ENCODE peak calls at places on chromosomes 16 and 17, in nine cellular contexts. One of them, this sample, is unnamed.

GRCh38 chr17:4739122-4740024 is at the start of the genes CXCL16 and ZMYND15:
- DNase-seq in NCI-H2107: no peak
- DNase-seq in RPMI8226: peak
- DNase-seq in MV-4-11: no peak
- DNase-seq in colonic mucosa: peak
- DNase-seq in activated effector memory CD4-positive, alpha-beta T cell treated with anti-CD3 and anti-CD28 coated beads, Interleukin-2, amount 50 U/mL, for 16 hours: peak
- DNase-seq in T-helper 2 cell: peak
- DNase-seq in PC-3: peak
- DNase-seq in retina: peak
- DNase-seq in this sample: no peak

GRCh38 chr17:45837187-45837586 is 7.5 kb upstream of the SPPL2C start:
- DNase-seq in colonic mucosa: no peak
- DNase-seq in RPMI8226: no peak
- DNase-seq in T-helper 2 cell: no peak
- DNase-seq in activated effector memory CD4-positive, alpha-beta T cell treated with anti-CD3 and anti-CD28 coated beads, Interleukin-2, amount 50 U/mL, for 16 hours: no peak
- DNase-seq in retina: no peak
- DNase-seq in MV-4-11: no peak
- DNase-seq in PC-3: no peak
- DNase-seq in NCI-H2107: no peak
- DNase-seq in this sample: no peak

GRCh38 chr17:30549864-30550511 is 72.8 kb downstream of the GOSR1 start:
- DNase-seq in RPMI8226: no peak
- DNase-seq in retina: no peak
- DNase-seq in activated effector memory CD4-positive, alpha-beta T cell treated with anti-CD3 and anti-CD28 coated beads, Interleukin-2, amount 50 U/mL, for 16 hours: no peak
- DNase-seq in colonic mucosa: no peak
- DNase-seq in NCI-H2107: no peak
- DNase-seq in PC-3: peak
- DNase-seq in MV-4-11: no peak
- DNase-seq in T-helper 2 cell: no peak
- DNase-seq in this sample: no peak

GRCh38 chr17:48048321-48049140 is at the start of gene NFE2L1:
- DNase-seq in retina: peak
- DNase-seq in RPMI8226: peak
- DNase-seq in colonic mucosa: peak
- DNase-seq in MV-4-11: peak
- DNase-seq in T-helper 2 cell: no peak
- DNase-seq in PC-3: peak
- DNase-seq in NCI-H2107: no peak
- DNase-seq in activated effector memory CD4-positive, alpha-beta T cell treated with anti-CD3 and anti-CD28 coated beads, Interleukin-2, amount 50 U/mL, for 16 hours: peak
- DNase-seq in this sample: peak

GRCh38 chr16:89360760-89361435 is 129.5 kb downstream of the ANKRD11 start:
- DNase-seq in NCI-H2107: no peak
- DNase-seq in PC-3: no peak
- DNase-seq in colonic mucosa: no peak
- DNase-seq in T-helper 2 cell: peak
- DNase-seq in activated effector memory CD4-positive, alpha-beta T cell treated with anti-CD3 and anti-CD28 coated beads, Interleukin-2, amount 50 U/mL, for 16 hours: peak
- DNase-seq in MV-4-11: no peak
- DNase-seq in retina: no peak
- DNase-seq in RPMI8226: no peak
- DNase-seq in this sample: peak

GRCh38 chr17:50689251-50689650 is 18.5 kb downstream of the ANKRD40 start:
- DNase-seq in RPMI8226: no peak
- DNase-seq in colonic mucosa: no peak
- DNase-seq in retina: peak
- DNase-seq in PC-3: peak
- DNase-seq in activated effector memory CD4-positive, alpha-beta T cell treated with anti-CD3 and anti-CD28 coated beads, Interleukin-2, amount 50 U/mL, for 16 hours: no peak
- DNase-seq in MV-4-11: peak
- DNase-seq in T-helper 2 cell: no peak
- DNase-seq in NCI-H2107: no peak
- DNase-seq in this sample: no peak

GRCh38 chr16:89350701-89351380 is 133.3 kb downstream of the ZNF778 start:
- DNase-seq in PC-3: no peak
- DNase-seq in RPMI8226: no peak
- DNase-seq in T-helper 2 cell: no peak
- DNase-seq in MV-4-11: no peak
- DNase-seq in NCI-H2107: no peak
- DNase-seq in retina: no peak
- DNase-seq in colonic mucosa: no peak
- DNase-seq in activated effector memory CD4-positive, alpha-beta T cell treated with anti-CD3 and anti-CD28 coated beads, Interleukin-2, amount 50 U/mL, for 16 hours: peak
- DNase-seq in this sample: no peak

GRCh38 chr17:67258836-67259468 is 14.0 kb upstream of the HELZ start:
- DNase-seq in PC-3: no peak
- DNase-seq in activated effector memory CD4-positive, alpha-beta T cell treated with anti-CD3 and anti-CD28 coated beads, Interleukin-2, amount 50 U/mL, for 16 hours: no peak
- DNase-seq in MV-4-11: peak
- DNase-seq in retina: no peak
- DNase-seq in NCI-H2107: no peak
- DNase-seq in colonic mucosa: no peak
- DNase-seq in RPMI8226: no peak
- DNase-seq in T-helper 2 cell: no peak
- DNase-seq in this sample: peak

GRCh38 chr16:733382-734207 is 6.7 kb downstream of the HAGHL start:
- DNase-seq in activated effector memory CD4-positive, alpha-beta T cell treated with anti-CD3 and anti-CD28 coated beads, Interleukin-2, amount 50 U/mL, for 16 hours: peak
- DNase-seq in retina: peak
- DNase-seq in MV-4-11: no peak
- DNase-seq in PC-3: no peak
- DNase-seq in NCI-H2107: no peak
- DNase-seq in colonic mucosa: no peak
- DNase-seq in RPMI8226: peak
- DNase-seq in T-helper 2 cell: no peak
- DNase-seq in this sample: no peak

GRCh38 chr17:50258647-50259483 is 15.4 kb upstream of the TMEM92 start:
- DNase-seq in MV-4-11: no peak
- DNase-seq in colonic mucosa: no peak
- DNase-seq in activated effector memory CD4-positive, alpha-beta T cell treated with anti-CD3 and anti-CD28 coated beads, Interleukin-2, amount 50 U/mL, for 16 hours: no peak
- DNase-seq in RPMI8226: no peak
- DNase-seq in PC-3: no peak
- DNase-seq in NCI-H2107: no peak
- DNase-seq in T-helper 2 cell: no peak
- DNase-seq in retina: no peak
- DNase-seq in this sample: no peak

GRCh38 chr16:30359871-30360170 is 4.7 kb upstream of the CD2BP2 start:
- DNase-seq in activated effector memory CD4-positive, alpha-beta T cell treated with anti-CD3 and anti-CD28 coated beads, Interleukin-2, amount 50 U/mL, for 16 hours: no peak
- DNase-seq in retina: no peak
- DNase-seq in NCI-H2107: no peak
- DNase-seq in PC-3: no peak
- DNase-seq in MV-4-11: no peak
- DNase-seq in RPMI8226: no peak
- DNase-seq in colonic mucosa: no peak
- DNase-seq in T-helper 2 cell: no peak
- DNase-seq in this sample: no peak

GRCh38 chr17:41510251-41511065 is 5.0 kb upstream of the KRT13 start:
- DNase-seq in colonic mucosa: no peak
- DNase-seq in RPMI8226: peak
- DNase-seq in activated effector memory CD4-positive, alpha-beta T cell treated with anti-CD3 and anti-CD28 coated beads, Interleukin-2, amount 50 U/mL, for 16 hours: no peak
- DNase-seq in PC-3: no peak
- DNase-seq in T-helper 2 cell: no peak
- DNase-seq in MV-4-11: no peak
- DNase-seq in retina: no peak
- DNase-seq in NCI-H2107: no peak
- DNase-seq in this sample: no peak

GRCh38 chr17:48244814-48245213 is 137.2 kb downstream of the SNX11 start:
- DNase-seq in colonic mucosa: no peak
- DNase-seq in T-helper 2 cell: no peak
- DNase-seq in retina: no peak
- DNase-seq in PC-3: peak
- DNase-seq in activated effector memory CD4-positive, alpha-beta T cell treated with anti-CD3 and anti-CD28 coated beads, Interleukin-2, amount 50 U/mL, for 16 hours: no peak
- DNase-seq in NCI-H2107: no peak
- DNase-seq in MV-4-11: no peak
- DNase-seq in RPMI8226: no peak
- DNase-seq in this sample: no peak

GRCh38 chr17:62179525-62180161 is 114.6 kb upstream of the MED13 start:
- DNase-seq in MV-4-11: peak
- DNase-seq in colonic mucosa: peak
- DNase-seq in activated effector memory CD4-positive, alpha-beta T cell treated with anti-CD3 and anti-CD28 coated beads, Interleukin-2, amount 50 U/mL, for 16 hours: no peak
- DNase-seq in NCI-H2107: no peak
- DNase-seq in PC-3: peak
- DNase-seq in T-helper 2 cell: no peak
- DNase-seq in RPMI8226: no peak
- DNase-seq in retina: no peak
- DNase-seq in this sample: no peak

GRCh38 chr17:77779711-77780539 is 178.6 kb upstream of the TNRC6C start:
- DNase-seq in T-helper 2 cell: no peak
- DNase-seq in MV-4-11: no peak
- DNase-seq in NCI-H2107: no peak
- DNase-seq in activated effector memory CD4-positive, alpha-beta T cell treated with anti-CD3 and anti-CD28 coated beads, Interleukin-2, amount 50 U/mL, for 16 hours: no peak
- DNase-seq in RPMI8226: peak
- DNase-seq in colonic mucosa: no peak
- DNase-seq in retina: no peak
- DNase-seq in PC-3: no peak
- DNase-seq in this sample: no peak

GRCh38 chr17:9023389-9024210 is 2.3 kb downstream of the NTN1 start:
- DNase-seq in PC-3: no peak
- DNase-seq in colonic mucosa: no peak
- DNase-seq in RPMI8226: no peak
- DNase-seq in T-helper 2 cell: no peak
- DNase-seq in retina: peak
- DNase-seq in MV-4-11: no peak
- DNase-seq in activated effector memory CD4-positive, alpha-beta T cell treated with anti-CD3 and anti-CD28 coated beads, Interleukin-2, amount 50 U/mL, for 16 hours: peak
- DNase-seq in NCI-H2107: no peak
- DNase-seq in this sample: no peak

GRCh38 chr16:3023415-3023668 is 400 bp downstream of the HCFC1R1 start:
- DNase-seq in colonic mucosa: no peak
- DNase-seq in NCI-H2107: peak
- DNase-seq in RPMI8226: peak
- DNase-seq in activated effector memory CD4-positive, alpha-beta T cell treated with anti-CD3 and anti-CD28 coated beads, Interleukin-2, amount 50 U/mL, for 16 hours: peak
- DNase-seq in MV-4-11: no peak
- DNase-seq in T-helper 2 cell: no peak
- DNase-seq in retina: no peak
- DNase-seq in PC-3: peak
- DNase-seq in this sample: no peak

GRCh38 chr16:68782198-68783174 is 45.4 kb downstream of the CDH1 start:
- DNase-seq in RPMI8226: peak
- DNase-seq in colonic mucosa: no peak
- DNase-seq in activated effector memory CD4-positive, alpha-beta T cell treated with anti-CD3 and anti-CD28 coated beads, Interleukin-2, amount 50 U/mL, for 16 hours: no peak
- DNase-seq in MV-4-11: peak
- DNase-seq in NCI-H2107: no peak
- DNase-seq in PC-3: no peak
- DNase-seq in retina: no peak
- DNase-seq in T-helper 2 cell: no peak
- DNase-seq in this sample: peak

GRCh38 chr16:88790312-88791150 is 5.5 kb upstream of the PIEZO1 start:
- DNase-seq in activated effector memory CD4-positive, alpha-beta T cell treated with anti-CD3 and anti-CD28 coated beads, Interleukin-2, amount 50 U/mL, for 16 hours: peak
- DNase-seq in colonic mucosa: no peak
- DNase-seq in RPMI8226: peak
- DNase-seq in T-helper 2 cell: no peak
- DNase-seq in retina: no peak
- DNase-seq in MV-4-11: peak
- DNase-seq in PC-3: no peak
- DNase-seq in NCI-H2107: no peak
- DNase-seq in this sample: peak

GRCh38 chr17:17837966-17838962 is 1.5 kb upstream of the SREBF1 start:
- DNase-seq in activated effector memory CD4-positive, alpha-beta T cell treated with anti-CD3 and anti-CD28 coated beads, Interleukin-2, amount 50 U/mL, for 16 hours: no peak
- DNase-seq in MV-4-11: peak
- DNase-seq in retina: peak
- DNase-seq in RPMI8226: peak
- DNase-seq in T-helper 2 cell: no peak
- DNase-seq in NCI-H2107: no peak
- DNase-seq in PC-3: peak
- DNase-seq in colonic mucosa: peak
- DNase-seq in this sample: peak

GRCh38 chr17:63984651-63985386 is 12.1 kb upstream of the SCN4A start:
- DNase-seq in RPMI8226: peak
- DNase-seq in PC-3: peak
- DNase-seq in MV-4-11: peak
- DNase-seq in colonic mucosa: peak
- DNase-seq in retina: no peak
- DNase-seq in activated effector memory CD4-positive, alpha-beta T cell treated with anti-CD3 and anti-CD28 coated beads, Interleukin-2, amount 50 U/mL, for 16 hours: peak
- DNase-seq in T-helper 2 cell: no peak
- DNase-seq in NCI-H2107: no peak
- DNase-seq in this sample: no peak

GRCh38 chr17:76404976-76405563 is 20.7 kb downstream of the SPHK1 start:
- DNase-seq in T-helper 2 cell: no peak
- DNase-seq in activated effector memory CD4-positive, alpha-beta T cell treated with anti-CD3 and anti-CD28 coated beads, Interleukin-2, amount 50 U/mL, for 16 hours: no peak
- DNase-seq in MV-4-11: no peak
- DNase-seq in RPMI8226: no peak
- DNase-seq in PC-3: no peak
- DNase-seq in colonic mucosa: no peak
- DNase-seq in retina: no peak
- DNase-seq in NCI-H2107: no peak
- DNase-seq in this sample: no peak

GRCh38 chr16:13823501-13823900 is 96.5 kb upstream of the ERCC4 start:
- DNase-seq in activated effector memory CD4-positive, alpha-beta T cell treated with anti-CD3 and anti-CD28 coated beads, Interleukin-2, amount 50 U/mL, for 16 hours: no peak
- DNase-seq in NCI-H2107: no peak
- DNase-seq in T-helper 2 cell: no peak
- DNase-seq in retina: no peak
- DNase-seq in RPMI8226: no peak
- DNase-seq in MV-4-11: no peak
- DNase-seq in PC-3: no peak
- DNase-seq in colonic mucosa: no peak
- DNase-seq in this sample: no peak

GRCh38 chr17:17143501-17143900 is 62.6 kb downstream of the PLD6 start:
- DNase-seq in RPMI8226: no peak
- DNase-seq in NCI-H2107: no peak
- DNase-seq in colonic mucosa: no peak
- DNase-seq in activated effector memory CD4-positive, alpha-beta T cell treated with anti-CD3 and anti-CD28 coated beads, Interleukin-2, amount 50 U/mL, for 16 hours: no peak
- DNase-seq in PC-3: no peak
- DNase-seq in retina: no peak
- DNase-seq in MV-4-11: no peak
- DNase-seq in T-helper 2 cell: no peak
- DNase-seq in this sample: no peak

GRCh38 chr17:49315974-49316570 is 46.0 kb downstream of the ZNF652 start:
- DNase-seq in PC-3: peak
- DNase-seq in activated effector memory CD4-positive, alpha-beta T cell treated with anti-CD3 and anti-CD28 coated beads, Interleukin-2, amount 50 U/mL, for 16 hours: no peak
- DNase-seq in NCI-H2107: no peak
- DNase-seq in RPMI8226: no peak
- DNase-seq in T-helper 2 cell: no peak
- DNase-seq in MV-4-11: no peak
- DNase-seq in retina: no peak
- DNase-seq in colonic mucosa: no peak
- DNase-seq in this sample: no peak

GRCh38 chr16:84652565-84652964 is 4.3 kb downstream of the KLHL36 start:
- DNase-seq in RPMI8226: no peak
- DNase-seq in retina: no peak
- DNase-seq in colonic mucosa: no peak
- DNase-seq in PC-3: no peak
- DNase-seq in T-helper 2 cell: no peak
- DNase-seq in activated effector memory CD4-positive, alpha-beta T cell treated with anti-CD3 and anti-CD28 coated beads, Interleukin-2, amount 50 U/mL, for 16 hours: no peak
- DNase-seq in NCI-H2107: no peak
- DNase-seq in MV-4-11: peak
- DNase-seq in this sample: no peak

GRCh38 chr17:36994438-36994837 is 45.7 kb downstream of the AATF start:
- DNase-seq in PC-3: no peak
- DNase-seq in colonic mucosa: no peak
- DNase-seq in RPMI8226: no peak
- DNase-seq in MV-4-11: no peak
- DNase-seq in T-helper 2 cell: no peak
- DNase-seq in NCI-H2107: no peak
- DNase-seq in activated effector memory CD4-positive, alpha-beta T cell treated with anti-CD3 and anti-CD28 coated beads, Interleukin-2, amount 50 U/mL, for 16 hours: no peak
- DNase-seq in retina: no peak
- DNase-seq in this sample: no peak

GRCh38 chr17:71936977-71937376 is 183.8 kb upstream of the SOX9 start:
- DNase-seq in activated effector memory CD4-positive, alpha-beta T cell treated with anti-CD3 and anti-CD28 coated beads, Interleukin-2, amount 50 U/mL, for 16 hours: no peak
- DNase-seq in retina: no peak
- DNase-seq in PC-3: peak
- DNase-seq in RPMI8226: no peak
- DNase-seq in T-helper 2 cell: no peak
- DNase-seq in NCI-H2107: no peak
- DNase-seq in colonic mucosa: no peak
- DNase-seq in MV-4-11: no peak
- DNase-seq in this sample: no peak

GRCh38 chr16:66660422-66661209 is 35.9 kb downstream of the CMTM4 start:
- DNase-seq in activated effector memory CD4-positive, alpha-beta T cell treated with anti-CD3 and anti-CD28 coated beads, Interleukin-2, amount 50 U/mL, for 16 hours: no peak
- DNase-seq in MV-4-11: peak
- DNase-seq in colonic mucosa: peak
- DNase-seq in PC-3: peak
- DNase-seq in RPMI8226: no peak
- DNase-seq in NCI-H2107: no peak
- DNase-seq in T-helper 2 cell: no peak
- DNase-seq in retina: peak
- DNase-seq in this sample: peak

GRCh38 chr16:35560637-35560984 is 2101.2 kb downstream of the TP53TG3F start:
- DNase-seq in retina: no peak
- DNase-seq in MV-4-11: no peak
- DNase-seq in NCI-H2107: no peak
- DNase-seq in colonic mucosa: no peak
- DNase-seq in PC-3: no peak
- DNase-seq in RPMI8226: peak
- DNase-seq in T-helper 2 cell: no peak
- DNase-seq in activated effector memory CD4-positive, alpha-beta T cell treated with anti-CD3 and anti-CD28 coated beads, Interleukin-2, amount 50 U/mL, for 16 hours: no peak
- DNase-seq in this sample: no peak

GRCh38 chr17:65547253-65547670 is 14.2 kb downstream of the AXIN2 start:
- DNase-seq in NCI-H2107: no peak
- DNase-seq in activated effector memory CD4-positive, alpha-beta T cell treated with anti-CD3 and anti-CD28 coated beads, Interleukin-2, amount 50 U/mL, for 16 hours: no peak
- DNase-seq in PC-3: no peak
- DNase-seq in RPMI8226: no peak
- DNase-seq in T-helper 2 cell: no peak
- DNase-seq in colonic mucosa: peak
- DNase-seq in MV-4-11: no peak
- DNase-seq in retina: no peak
- DNase-seq in this sample: no peak